ENCODE peak calls at places on chromosomes 4 and X, in seven cellular contexts. U is fibroblast of the aortic adventitia, T is choroid plexus epithelial cell, G is MG63, D is A549, R is Caco-2, H is spleen. N is an unnamed sample.
A peak's percentile ranks its signal among the peaks of the same experiment; 100 is the strongest.

GRCh38 chrX:105190252-105190853 is 30.1 kb downstream of the TEX13A start:
- DNase-seq in U (peak; percentile 44), T (peak; percentile 46), G (no peak), D (peak; percentile 28), R (peak; percentile 30), H (no peak), N (no peak)

GRCh38 chr4:119656342-119656741 is 27.7 kb upstream of the PDE5A start:
- DNase-seq in U (no peak), T (peak; percentile 13), G (no peak), D (no peak), R (no peak), H (no peak), N (no peak)

GRCh38 chr4:63937961-63938360 is 471.3 kb downstream of the TECRL start:
- DNase-seq in U (no peak), T (peak; percentile 3), G (peak; percentile 9), D (peak; percentile 12), R (no peak), H (no peak), N (no peak)

GRCh38 chr4:184792950-184793555 is 32.7 kb downstream of the ACSL1 start:
- DNase-seq in U (peak; percentile 91), T (peak; percentile 98), G (peak; percentile 72), D (peak; percentile 20), R (no peak), H (peak; percentile 28), N (no peak)

GRCh38 chrX:69493193-69493592 is 10.9 kb upstream of the NALF2 start:
- DNase-seq in U (peak; percentile 3), T (peak; percentile 7), G (peak; percentile 3), D (peak; percentile 30), R (peak; percentile 64), H (no peak), N (no peak)

GRCh38 chr4:2375427-2375826 is 43.0 kb downstream of the ZFYVE28 start:
- DNase-seq in U (no peak), T (no peak), G (no peak), D (no peak), R (no peak), H (no peak), N (no peak)

GRCh38 chrX:56788717-56789122 is 59.7 kb downstream of the NBDY start:
- DNase-seq in U (peak; percentile 84), T (peak; percentile 40), G (no peak), D (no peak), R (no peak), H (peak; percentile 81), N (no peak)

GRCh38 chrX:15150578-15150977 is 119.3 kb downstream of the ASB9 start:
- DNase-seq in U (no peak), T (no peak), G (no peak), D (no peak), R (no peak), H (no peak), N (no peak)

GRCh38 chrX:116499780-116500179 is 37.0 kb upstream of the CT83 start:
- DNase-seq in U (peak; percentile 0), T (peak; percentile 25), G (peak; percentile 8), D (peak; percentile 16), R (no peak), H (no peak), N (no peak)

GRCh38 chr4:77177196-77177595 is 20.2 kb downstream of the CCNG2 start:
- DNase-seq in U (no peak), T (no peak), G (no peak), D (no peak), R (no peak), H (no peak), N (no peak)

GRCh38 chr4:130478406-130478805 is 1382.5 kb downstream of the C4orf33 start:
- DNase-seq in U (peak; percentile 69), T (peak; percentile 89), G (no peak), D (peak; percentile 3), R (no peak), H (no peak), N (no peak)

GRCh38 chr4:26622913-26623312 is 39.0 kb downstream of the TBC1D19 start:
- DNase-seq in U (no peak), T (peak; percentile 11), G (no peak), D (no peak), R (no peak), H (no peak), N (no peak)

GRCh38 chr4:138510053-138510452 is 267.9 kb upstream of the SLC7A11 start:
- DNase-seq in U (peak; percentile 47), T (peak; percentile 38), G (no peak), D (no peak), R (no peak), H (no peak), N (no peak)

GRCh38 chr4:121736735-121737351 is 28.1 kb downstream of the SMIM43 start:
- DNase-seq in U (peak; percentile 82), T (peak; percentile 82), G (no peak), D (peak; percentile 58), R (peak; percentile 70), H (no peak), N (no peak)

GRCh38 chr4:18464160-18464559 is 442.6 kb upstream of the LCORL start:
- DNase-seq in U (no peak), T (no peak), G (no peak), D (no peak), R (no peak), H (no peak), N (no peak)

GRCh38 chr4:128387600-128388351 is 100.2 kb upstream of the PGRMC2 start:
- DNase-seq in U (no peak), T (peak; percentile 71), G (no peak), D (no peak), R (no peak), H (no peak), N (no peak)

GRCh38 chrX:80139564-80139963 is 125.0 kb downstream of the TBX22 start:
- DNase-seq in U (no peak), T (no peak), G (no peak), D (no peak), R (no peak), H (no peak), N (no peak)

GRCh38 chrX:64456828-64457227 is 61.6 kb upstream of the MTMR8 start:
- DNase-seq in U (no peak), T (no peak), G (no peak), D (no peak), R (no peak), H (no peak), N (no peak)

GRCh38 chr4:46937493-46937892 is 28.4 kb upstream of the COX7B2 start:
- DNase-seq in U (peak; percentile 30), T (peak; percentile 62), G (no peak), D (no peak), R (no peak), H (no peak), N (no peak)

GRCh38 chr4:87304659-87305277 is 17.9 kb downstream of the HSD17B13 start:
- DNase-seq in U (peak; percentile 52), T (peak; percentile 65), G (no peak), D (peak; percentile 81), R (peak; percentile 8), H (no peak), N (no peak)

DNA sequence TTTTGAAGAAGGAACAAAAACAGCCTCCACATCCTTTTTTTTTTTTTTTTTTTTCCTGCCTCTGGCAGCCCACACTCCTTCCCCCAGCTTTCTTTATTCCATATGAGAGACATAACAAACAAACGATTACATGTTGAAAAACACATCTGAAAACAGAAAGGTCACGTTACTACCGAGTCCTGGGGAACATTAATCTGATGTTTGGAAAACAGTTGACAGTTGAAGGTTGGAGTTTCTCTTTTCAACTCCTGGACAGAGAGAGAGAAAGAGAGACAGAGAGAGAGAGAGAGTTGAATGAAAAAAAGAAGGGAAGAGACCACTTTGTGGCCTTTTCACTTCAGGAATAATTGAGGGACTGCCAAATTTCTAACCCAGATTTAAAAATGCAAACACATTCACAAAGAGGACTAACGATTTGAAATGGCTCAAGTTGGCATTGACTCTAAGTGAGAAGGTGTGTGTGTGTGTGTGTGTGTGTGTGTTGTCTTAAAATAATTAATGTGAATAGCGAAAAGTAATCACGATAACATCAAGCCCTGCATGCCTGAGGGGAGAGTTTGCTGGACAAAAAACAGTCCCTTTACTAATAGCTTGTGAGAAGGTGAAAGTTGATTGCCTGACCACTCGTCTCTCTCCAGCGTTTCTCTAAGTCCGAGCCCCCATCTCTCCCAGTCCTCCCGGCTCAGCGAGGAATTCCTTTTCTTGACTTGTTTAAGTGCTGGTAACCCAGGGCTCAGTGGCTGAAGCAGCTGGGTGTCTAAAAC is 67.3 kb downstream of the FBXO8 start:
- DNase-seq in U (peak; percentile 51), T (no peak), G (no peak), D (no peak), R (no peak), H (no peak), N (no peak)
- H3K4me3 ChIP-seq in U (peak overlapping the region; percentile 13), T (no peak overlapping the region), G (no peak overlapping the region), D (no peak overlapping the region), R (no peak overlapping the region), H (no peak overlapping the region), N (no peak overlapping the region)

DNA sequence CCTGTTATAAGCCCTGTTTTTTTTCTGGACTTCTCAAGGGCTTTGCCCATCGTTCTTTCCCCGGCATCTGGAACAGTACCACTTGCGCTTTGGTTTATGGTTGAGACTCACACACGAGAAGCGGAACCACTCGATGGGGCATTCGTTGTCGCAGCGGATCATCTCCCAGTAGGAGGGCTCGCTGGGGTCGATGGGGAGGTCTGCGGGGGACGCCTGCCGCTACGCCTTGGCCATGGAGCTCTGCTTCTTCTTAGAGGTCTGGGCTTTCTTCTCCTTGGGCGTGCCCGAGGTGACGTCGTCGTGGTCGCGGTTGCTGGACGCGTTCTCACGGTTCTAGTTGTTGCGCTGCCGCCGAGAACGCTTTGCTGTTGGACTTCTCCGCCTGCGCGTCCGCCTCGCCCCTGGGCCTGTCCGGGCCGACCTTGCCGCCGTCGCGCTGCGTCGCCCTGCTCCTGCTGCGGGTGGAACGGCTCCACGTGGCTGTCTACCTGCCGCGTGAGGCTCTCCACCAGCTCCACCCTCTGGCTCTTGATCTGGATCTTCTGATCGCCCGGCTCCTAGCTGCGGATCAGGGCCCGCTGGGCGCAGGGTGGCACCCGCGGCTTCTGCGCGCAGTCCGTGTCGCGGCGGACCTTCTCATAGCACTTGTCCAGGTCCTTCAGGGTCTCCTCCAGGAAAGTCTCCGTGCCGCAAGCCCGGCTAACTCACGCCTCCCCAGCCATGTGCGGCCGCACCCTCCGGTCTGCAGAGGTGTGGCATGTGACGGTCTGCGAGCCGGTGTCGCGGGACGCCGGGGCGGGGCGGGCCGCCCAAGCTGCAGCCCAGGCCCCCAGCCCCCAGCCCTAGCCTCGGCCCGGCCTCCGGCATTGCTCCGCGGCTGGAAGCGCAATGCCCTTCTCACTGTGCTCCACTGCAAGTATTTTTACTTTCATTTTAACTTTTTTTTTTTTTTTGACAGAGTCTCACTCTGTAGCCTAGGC is 40.5 kb upstream of the OGT start:
- DNase-seq in U (peak; percentile 42), T (no peak), G (peak; percentile 39), D (peak; percentile 50), R (peak; percentile 66), H (peak; percentile 89), N (peak; percentile 77)
- H3K4me3 ChIP-seq in U (peak overlapping the region; percentile 62), T (no peak overlapping the region), G (peak overlapping the region; percentile 42), D (peak overlapping the region; percentile 43), R (peak overlapping the region; percentile 49), H (peak overlapping the region; percentile 55), N (peak overlapping the region; percentile 62)

GRCh38 chr4:41611881-41612871 is 74.2 kb downstream of the LIMCH1 start:
- DNase-seq in U (peak; percentile 62), T (peak; percentile 42), G (peak; percentile 14), D (peak; percentile 17), R (peak; percentile 42), H (no peak), N (no peak)
- H3K4me3 ChIP-seq in U (no peak overlapping the region), T (no peak overlapping the region), G (no peak overlapping the region), D (no peak overlapping the region), R (no peak overlapping the region), H (no peak overlapping the region), N (no peak overlapping the region)

DNA sequence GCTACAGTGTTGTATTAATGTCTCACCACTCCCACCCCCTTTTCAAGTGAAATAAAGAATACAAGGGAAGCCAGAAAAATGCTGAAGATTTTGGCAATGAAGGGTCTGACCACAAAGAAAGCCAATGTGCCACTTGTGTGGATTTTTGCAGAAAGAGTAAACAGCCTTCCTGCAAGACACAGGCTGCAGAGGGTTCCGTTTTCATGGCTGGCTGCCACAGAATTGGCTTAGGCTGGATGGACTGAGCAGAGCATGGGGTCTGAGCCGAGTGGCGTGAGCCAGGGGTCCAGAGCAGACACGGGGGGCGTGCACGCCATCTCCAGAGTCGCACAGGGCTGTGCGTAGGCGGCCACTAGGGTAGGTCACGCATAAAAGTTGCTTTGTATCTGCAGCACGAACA is 69.2 kb downstream of the MTNR1A start:
- DNase-seq in U (no peak), T (peak; percentile 12), G (peak; percentile 16), D (no peak), R (no peak), H (no peak), N (no peak)
- H3K4me3 ChIP-seq in U (no peak overlapping the region), T (no peak overlapping the region), G (peak overlapping the region; percentile 18), D (no peak overlapping the region), R (no peak overlapping the region), H (no peak overlapping the region), N (no peak overlapping the region)